ENCODE peak calls at places on chromosome 21, in nine cellular contexts. I, U, Y, P, E, J, L, N and D are unnamed samples.

GRCh38 chr21:46202592-46203202 is 18.4 kb upstream of the SPATC1L start:
- DNase-seq in L (no peak), J (no peak), E (no peak), I (no peak), U (no peak), N (no peak), P (no peak), Y (no peak), D (no peak)

GRCh38 chr21:16285646-16286223 is 556.0 kb downstream of the USP25 start:
- DNase-seq in I (no peak), N (no peak), U (no peak), Y (no peak), L (no peak), E (no peak), J (peak), P (no peak), D (no peak)

GRCh38 chr21:45293726-45294401 is 6.2 kb upstream of the POFUT2 start:
- DNase-seq in Y (no peak), P (no peak), U (peak), L (no peak), E (no peak), J (no peak), N (no peak), I (peak), D (no peak)

GRCh38 chr21:29365636-29366305 is 67.0 kb downstream of the BACH1 start:
- DNase-seq in I (no peak), N (no peak), P (no peak), Y (no peak), L (no peak), U (no peak), J (no peak), E (no peak), D (no peak)

GRCh38 chr21:23968722-23969647 is 1638.3 kb downstream of the MRPL39 start:
- DNase-seq in J (peak), Y (no peak), E (peak), N (no peak), U (peak), L (no peak), P (peak), I (no peak), D (no peak)

GRCh38 chr21:31265293-31265692 is 78.8 kb downstream of the TIAM1 start:
- DNase-seq in L (peak), Y (peak), I (no peak), P (no peak), E (no peak), U (no peak), J (peak), N (no peak), D (no peak)

GRCh38 chr21:16492892-16493291 is 763.1 kb downstream of the USP25 start:
- DNase-seq in I (no peak), U (no peak), N (no peak), Y (no peak), P (no peak), L (no peak), J (peak), E (no peak), D (no peak)

GRCh38 chr21:31156169-31156568 is 117.9 kb upstream of the KRTAP19-8 start:
- DNase-seq in N (no peak), I (no peak), P (no peak), E (no peak), U (no peak), J (no peak), Y (no peak), L (no peak), D (no peak)

GRCh38 chr21:43806017-43806710 is 16.8 kb downstream of the RRP1 start:
- DNase-seq in Y (no peak), J (no peak), N (no peak), L (no peak), I (no peak), E (no peak), P (peak), U (no peak), D (no peak)

GRCh38 chr21:29501451-29501850 is 202.7 kb downstream of the BACH1 start:
- DNase-seq in P (no peak), J (peak), E (peak), U (no peak), L (no peak), I (no peak), N (no peak), Y (no peak), D (no peak)

GRCh38 chr21:17467392-17467791 is 45.5 kb upstream of the CXADR start:
- DNase-seq in P (no peak), N (peak), L (no peak), I (no peak), E (no peak), J (no peak), Y (no peak), U (no peak), D (no peak)

GRCh38 chr21:45979651-45980050 is 1.9 kb upstream of the COL6A1 start:
- DNase-seq in J (no peak), P (no peak), N (no peak), I (peak), L (no peak), Y (no peak), U (no peak), E (no peak), D (no peak)

GRCh38 chr21:14878971-14879370 is 185.8 kb downstream of the NRIP1 start:
- DNase-seq in N (peak), J (no peak), Y (no peak), I (no peak), E (no peak), L (no peak), U (no peak), P (no peak), D (no peak)

GRCh38 chr21:28436286-28436932 is 556.3 kb downstream of the LTN1 start:
- DNase-seq in I (no peak), L (no peak), N (peak), U (no peak), J (peak), E (no peak), P (no peak), Y (peak), D (no peak)

GRCh38 chr21:20662523-20662922 is 335.7 kb upstream of the NCAM2 start:
- DNase-seq in Y (no peak), L (no peak), P (no peak), U (no peak), I (peak), N (no peak), E (no peak), J (no peak), D (no peak)

GRCh38 chr21:22885079-22885478 is 1886.9 kb downstream of the NCAM2 start:
- DNase-seq in J (no peak), L (no peak), E (no peak), I (no peak), P (no peak), Y (no peak), U (no peak), N (peak), D (no peak)

GRCh38 chr21:24375201-24375600 is 1232.1 kb downstream of the MRPL39 start:
- DNase-seq in N (no peak), J (no peak), L (no peak), U (no peak), Y (no peak), P (no peak), E (no peak), I (no peak), D (no peak)

GRCh38 chr21:14926186-14926585 is 138.6 kb downstream of the NRIP1 start:
- DNase-seq in L (no peak), U (no peak), N (no peak), E (no peak), I (no peak), J (peak), Y (no peak), P (no peak), D (no peak)

GRCh38 chr21:36388076-36388475 is 2.9 kb downstream of the CHAF1B start:
- DNase-seq in J (no peak), U (no peak), N (no peak), E (no peak), I (no peak), L (no peak), Y (no peak), P (no peak), D (no peak)

GRCh38 chr21:36385233-36385908 is at the start of gene CHAF1B:
- DNase-seq in Y (peak), P (peak), I (peak), U (peak), J (peak), E (peak), N (peak), L (peak), D (peak)

GRCh38 chr21:36384885-36385232 is 333 bp upstream of the CHAF1B start:
- DNase-seq in P (no peak), L (no peak), E (no peak), U (no peak), J (no peak), N (no peak), I (no peak), Y (no peak), D (no peak)

GRCh38 chr21:36385909-36386642 is 884 bp downstream of the CHAF1B start:
- DNase-seq in U (no peak), J (no peak), I (no peak), L (no peak), Y (peak), N (no peak), E (no peak), P (no peak), D (no peak)

GRCh38 chr21:36388835-36389234 is 3.6 kb downstream of the CHAF1B start:
- DNase-seq in J (peak), L (no peak), P (no peak), Y (no peak), E (no peak), N (peak), U (no peak), I (no peak), D (no peak)
- TF ChIP-seq CTCF in J (no peak), L (no peak), P (no peak), Y (no peak), E (peak), N (peak), U (no peak), I (no peak), D (no peak)

DNA sequence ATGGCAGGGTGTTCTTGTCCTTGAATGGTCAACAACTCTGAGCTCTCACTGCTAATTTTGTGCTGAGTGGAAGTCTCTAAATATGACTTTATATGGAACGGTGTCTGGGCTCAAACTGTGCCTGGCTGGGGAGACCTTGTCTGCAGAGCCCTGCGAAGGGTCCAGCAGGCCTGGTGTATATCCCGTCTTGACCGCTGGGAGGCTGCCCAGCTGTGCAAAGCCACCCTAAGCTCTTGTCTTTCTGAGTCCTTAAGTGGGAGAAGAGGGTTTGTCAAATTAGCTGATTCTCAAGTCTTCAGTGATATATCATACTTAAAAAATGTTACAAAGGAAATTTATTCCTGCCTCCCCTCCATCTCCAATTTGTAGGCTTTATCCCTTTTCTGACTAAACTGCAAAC is 198.7 kb downstream of the KCNJ6 start:
- DNase-seq in L (no peak), J (no peak), U (no peak), Y (no peak), P (no peak), E (no peak), N (no peak), I (no peak), D (no peak)
- TF ChIP-seq CTCF in L (no peak), J (no peak), U (no peak), Y (no peak), P (no peak), E (no peak), N (no peak), I (no peak), D (no peak)

GRCh38 chr21:26849428-26850115 is 4.4 kb upstream of the ADAMTS1 start:
- DNase-seq in Y (no peak), U (no peak), I (no peak), N (peak), P (peak), E (no peak), L (peak), J (peak), D (no peak)
- TF ChIP-seq CTCF in Y (peak), U (peak), I (no peak), N (peak), P (peak), E (peak), L (peak), J (peak), D (peak)

GRCh38 chr21:35603471-35603870 is 456.9 kb downstream of the SETD4 start:
- DNase-seq in N (no peak), I (no peak), J (no peak), L (no peak), Y (no peak), P (no peak), U (no peak), E (no peak), D (no peak)
- TF ChIP-seq CTCF in N (peak), I (no peak), J (no peak), L (no peak), Y (no peak), P (no peak), U (no peak), E (peak), D (no peak)

DNA sequence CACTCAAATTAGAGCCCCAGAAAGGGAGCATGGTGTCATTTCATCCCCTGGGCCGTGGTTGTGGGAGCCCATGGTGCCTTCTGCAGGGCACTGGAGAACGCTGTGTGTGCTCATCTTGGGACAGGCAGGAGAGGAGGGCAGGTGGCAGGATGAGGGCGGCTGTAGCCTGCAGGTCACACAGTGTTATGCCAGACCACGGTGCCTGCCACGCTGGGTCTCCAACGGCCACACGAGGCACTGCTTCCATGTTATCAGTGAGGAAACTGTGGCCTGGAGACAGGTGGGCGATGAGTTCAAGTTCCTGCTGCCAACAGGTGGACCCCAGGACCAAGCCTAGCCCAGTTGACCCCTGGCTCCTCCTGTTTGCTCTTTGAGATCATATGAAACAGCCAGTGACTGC is 21.0 kb downstream of the ABCG1 start:
- DNase-seq in U (no peak), N (no peak), J (no peak), P (peak), E (no peak), Y (no peak), I (no peak), L (no peak), D (no peak)
- TF ChIP-seq CTCF in U (no peak), N (no peak), J (no peak), P (peak), E (no peak), Y (no peak), I (no peak), L (no peak), D (no peak)

DNA sequence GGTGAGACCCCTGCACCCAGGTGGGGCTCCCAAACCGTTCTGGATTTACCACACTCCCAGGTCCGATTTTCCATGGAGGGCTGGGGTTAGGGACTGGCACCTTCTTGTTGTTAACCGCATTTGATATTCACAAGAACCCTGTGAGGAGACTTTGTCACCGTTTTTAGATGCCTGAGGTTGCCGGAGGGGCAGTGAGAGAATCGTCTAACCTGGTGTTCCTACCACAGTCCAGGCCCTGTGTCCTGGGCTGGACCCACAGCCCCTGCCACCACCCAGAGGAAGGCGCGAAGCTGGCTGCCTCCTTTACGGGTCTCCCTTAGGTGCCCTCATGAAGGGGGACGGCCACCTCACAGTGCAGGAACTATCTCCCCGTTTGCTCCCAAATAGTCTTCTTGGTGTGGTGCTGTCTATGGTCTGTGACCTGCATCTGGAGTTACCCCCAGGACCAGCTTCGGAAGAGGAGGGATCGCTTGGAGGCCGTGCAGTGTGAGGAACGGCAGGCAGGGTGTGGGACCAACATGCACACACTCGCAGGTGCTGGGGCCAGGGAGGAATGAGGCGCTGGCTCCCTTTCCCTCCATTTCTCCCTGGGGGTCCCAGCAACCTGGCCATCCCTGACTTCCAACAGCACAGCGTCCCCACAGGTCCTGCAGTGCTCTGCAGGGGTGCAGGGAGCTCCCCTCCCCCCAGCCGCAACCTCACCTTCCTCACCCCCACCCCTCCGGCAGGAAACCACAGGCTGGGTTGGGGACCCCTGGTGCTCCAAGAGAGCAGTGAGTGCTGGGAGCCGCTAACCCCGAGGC is 7.0 kb downstream of the SIM2 start:
- DNase-seq in E (no peak), I (peak), J (no peak), Y (no peak), P (no peak), L (no peak), N (no peak), U (no peak), D (no peak)
- TF ChIP-seq CTCF in E (no peak), I (no peak), J (no peak), Y (no peak), P (no peak), L (no peak), N (peak), U (no peak), D (peak)

GRCh38 chr21:34986561-34987533 is 62.3 kb downstream of the RUNX1 start:
- DNase-seq in Y (peak), I (no peak), J (peak), P (no peak), N (no peak), L (no peak), U (no peak), E (no peak), D (no peak)
- TF ChIP-seq CTCF in Y (no peak), I (no peak), J (no peak), P (no peak), N (no peak), L (no peak), U (no peak), E (peak), D (no peak)

DNA sequence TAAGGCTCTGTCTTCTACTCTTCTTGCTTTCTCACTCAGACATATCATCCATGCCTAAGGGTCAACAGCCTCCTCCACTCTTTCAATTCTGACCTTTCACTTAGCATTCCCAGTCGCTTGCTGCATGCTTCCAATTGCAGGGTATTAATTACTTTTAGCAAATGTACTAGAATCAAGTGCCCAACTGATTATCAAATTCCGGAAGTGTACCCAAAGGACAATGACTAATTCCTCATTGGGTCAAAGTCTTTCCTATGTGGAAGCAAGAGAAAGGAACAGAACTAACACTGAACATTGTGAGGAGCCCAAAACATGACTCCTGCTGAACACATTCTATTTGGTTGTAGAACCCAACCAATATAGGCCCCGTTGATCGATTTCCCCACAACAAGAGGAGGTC is 101.8 kb downstream of the APP start:
- DNase-seq in E (no peak), U (no peak), I (no peak), J (no peak), L (no peak), N (no peak), P (no peak), Y (no peak), D (no peak)
- TF ChIP-seq CTCF in E (no peak), U (no peak), I (no peak), J (no peak), L (no peak), N (no peak), P (no peak), Y (no peak), D (no peak)

GRCh38 chr21:42369821-42370220 is 3.5 kb upstream of the TFF1 start:
- DNase-seq in I (no peak), N (no peak), E (no peak), J (no peak), U (no peak), P (no peak), L (no peak), Y (no peak), D (no peak)
- TF ChIP-seq CTCF in I (no peak), N (no peak), E (no peak), J (no peak), U (no peak), P (no peak), L (no peak), Y (no peak), D (no peak)